ENCODE peak calls at places on chromosomes 2 and 18, in five cellular contexts. T is glutamatergic neuron; I is lower lobe of right lung; Y is NCI-H2081; K is activated gamma-delta T cell treated with anti-CD3 and anti-CD28 coated beads, Interleukin-2, amount 50 U/mL, for 16 hours. E is an unnamed sample.

GRCh38 chr2:19099181-19099580 is 259.2 kb downstream of the OSR1 start:
- DNase-seq in Y (no peak), K (no peak), T (no peak), I (no peak), E (no peak)

GRCh38 chr2:46847726-46848421 is 67.7 kb downstream of the MCFD2 start:
- DNase-seq in Y (no peak), T (no peak), I (no peak), K (no peak), E (no peak)

GRCh38 chr2:38750793-38751042 is 443 bp downstream of the SRSF7 start:
- DNase-seq in I (peak), K (peak), T (peak), Y (peak), E (peak)

GRCh38 chr2:63048367-63049171 is 2.1 kb upstream of the OTX1 start:
- DNase-seq in I (no peak), Y (no peak), T (peak), K (no peak), E (peak)

GRCh38 chr2:12587729-12588522 is 128.8 kb upstream of the TRIB2 start:
- DNase-seq in I (no peak), Y (no peak), K (no peak), T (no peak), E (no peak)

GRCh38 chr2:136134126-136134525 is 16.2 kb upstream of the CXCR4 start:
- DNase-seq in Y (no peak), T (no peak), K (no peak), I (no peak), E (no peak)

GRCh38 chr2:221425353-221425752 is 146.8 kb downstream of the EPHA4 start:
- DNase-seq in I (no peak), K (no peak), T (no peak), Y (no peak), E (no peak)

GRCh38 chr2:23703037-23703582 is 223.8 kb downstream of the ATAD2B start:
- DNase-seq in I (no peak), Y (no peak), T (no peak), K (no peak), E (no peak)

GRCh38 chr2:7916670-7917069 is 765.2 kb upstream of the ID2 start:
- DNase-seq in K (no peak), T (no peak), I (no peak), Y (no peak), E (no peak)

GRCh38 chr2:210553371-210553770 is 3.0 kb upstream of the CPS1 start:
- DNase-seq in K (no peak), Y (no peak), I (no peak), T (no peak), E (no peak)

GRCh38 chr18:28269750-28270149 is 92.8 kb upstream of the CDH2 start:
- DNase-seq in I (no peak), K (no peak), Y (no peak), T (no peak), E (no peak)